ENCODE peak calls at places on chromosomes 4 and X, in five cellular contexts. X is A549, P is H1, Z is HepG2, E is K562. S is an unnamed sample.

GRCh38 chr4:74413265-74413664 is 31.7 kb upstream of the AREG start:
- DNase-seq in X (no peak), P (no peak), Z (no peak), E (no peak), S (no peak)

GRCh38 chrX:44872319-44872816 is 620 bp upstream of the KDM6A start:
- DNase-seq in X (no peak), P (no peak), Z (no peak), E (peak; percentile 49), S (peak; percentile 45)

GRCh38 chrX:103398321-103398937 is 22.1 kb downstream of the BEX3 start:
- DNase-seq in Z (peak; percentile 34), P (no peak), E (peak; percentile 61), X (peak; percentile 64), S (peak; percentile 73)

GRCh38 chrX:120269379-120270035 is 18.9 kb downstream of the ZBTB33 start:
- DNase-seq in E (no peak), X (no peak), Z (no peak), P (no peak), S (no peak)

GRCh38 chr4:138996090-138996489 is 19.5 kb upstream of the NOCT start:
- DNase-seq in Z (no peak), P (no peak), X (no peak), E (no peak), S (no peak)

GRCh38 chr4:66225539-66225938 is 555.2 kb upstream of the EPHA5 start:
- DNase-seq in X (no peak), P (no peak), Z (no peak), E (no peak), S (no peak)

GRCh38 chr4:20394471-20394870 is 142.8 kb downstream of the SLIT2 start:
- DNase-seq in X (no peak), Z (no peak), P (no peak), E (no peak), S (no peak)

GRCh38 chr4:26020083-26020668 is 106.2 kb downstream of the SMIM20 start:
- DNase-seq in P (no peak), Z (no peak), X (no peak), E (peak; percentile 2), S (no peak)

GRCh38 chr4:71333960-71334951 is 4.6 kb upstream of the SLC4A4 start:
- DNase-seq in P (no peak), Z (no peak), X (no peak), E (no peak), S (no peak)

GRCh38 chrX:131010186-131010585 is 48.0 kb upstream of the ARHGAP36 start:
- DNase-seq in P (no peak), E (no peak), X (no peak), Z (no peak), S (no peak)

GRCh38 chr4:158949094-158949493 is 153.8 kb upstream of the RAPGEF2 start:
- DNase-seq in Z (no peak), X (no peak), E (no peak), P (no peak), S (peak; percentile 82)

GRCh38 chr4:41268024-41268423 is 11.3 kb downstream of the UCHL1 start:
- DNase-seq in E (no peak), P (no peak), X (no peak), Z (no peak), S (no peak)

GRCh38 chr4:103996637-103997036 is 276.9 kb upstream of the TACR3 start:
- DNase-seq in X (peak; percentile 71), P (no peak), E (no peak), Z (peak; percentile 45), S (no peak)

GRCh38 chr4:126986828-126987227 is 645.9 kb upstream of the INTU start:
- DNase-seq in E (no peak), X (no peak), Z (no peak), P (no peak), S (no peak)

GRCh38 chrX:29419774-29420553 is 795.4 kb upstream of the MAGEB2 start:
- DNase-seq in E (no peak), P (no peak), Z (no peak), X (peak; percentile 2), S (peak; percentile 71)

GRCh38 chr4:165191814-165192499 is 15.4 kb upstream of the KLHL2 start:
- DNase-seq in X (no peak), E (no peak), P (no peak), Z (no peak), S (no peak)

GRCh38 chr4:53273726-53274125 is 92.1 kb downstream of the SCFD2 start:
- DNase-seq in X (no peak), P (no peak), E (no peak), Z (no peak), S (no peak)

DNA sequence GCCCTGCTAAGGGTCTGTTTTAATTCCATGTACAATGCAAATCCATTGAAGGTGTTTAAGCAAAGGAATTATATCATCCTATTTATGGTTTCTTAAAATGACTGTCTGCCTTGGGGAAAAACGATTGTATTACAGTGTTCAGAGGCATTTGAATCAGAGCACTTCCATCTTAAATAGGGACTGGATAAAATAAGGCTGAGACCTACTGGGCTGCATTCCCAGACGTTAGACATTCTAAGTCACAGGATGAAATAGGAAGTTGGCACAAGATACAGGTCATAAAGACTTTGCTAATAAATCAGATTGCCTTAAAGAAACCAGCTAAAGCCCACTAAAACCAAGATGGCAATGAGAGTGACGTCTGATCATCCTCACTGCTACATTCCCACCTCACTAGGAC is 1167.2 kb upstream of the PABPC4L start:
- DNase-seq in P (no peak), Z (no peak), E (no peak), X (no peak), S (no peak)
- TF ChIP-seq MAX in P (no peak), Z (no peak), E (no peak), X (no peak), S (no peak)

GRCh38 chr4:23312686-23313085 is 577.2 kb downstream of the PPARGC1A start:
- DNase-seq in Z (no peak), P (no peak), X (no peak), E (no peak), S (no peak)
- TF ChIP-seq POLR2A in Z (no peak), P (no peak), X (no peak), E (no peak), S (no peak)

DNA sequence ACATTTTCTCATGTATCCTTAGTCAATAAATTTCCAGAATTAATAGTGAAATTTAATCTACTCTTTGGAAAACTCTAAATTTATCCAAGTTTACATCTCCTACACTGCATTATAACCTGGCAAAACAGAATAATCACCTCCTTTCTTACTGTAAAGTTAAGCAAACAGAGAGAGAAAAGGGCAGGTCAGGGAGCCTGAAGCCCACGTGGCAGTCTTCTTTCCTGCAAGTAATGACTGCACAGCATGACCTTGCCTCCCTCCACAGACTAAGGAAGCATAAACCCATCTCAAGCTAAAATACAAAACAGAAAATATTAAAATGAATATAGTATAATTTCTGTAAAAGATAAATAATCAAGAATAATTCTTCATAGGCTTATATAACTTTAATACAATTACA is 1153.0 kb downstream of the C4orf33 start:
- DNase-seq in P (no peak), Z (no peak), X (no peak), E (no peak), S (no peak)
- TF ChIP-seq JUN in P (no peak), Z (no peak), X (no peak), E (no peak), S (no peak)

GRCh38 chr4:128538111-128538882 is 250.7 kb upstream of the PGRMC2 start:
- DNase-seq in X (no peak), Z (no peak), P (no peak), E (no peak), S (no peak)
- TF ChIP-seq MAX in X (no peak), Z (no peak), P (no peak), E (no peak), S (no peak)

DNA sequence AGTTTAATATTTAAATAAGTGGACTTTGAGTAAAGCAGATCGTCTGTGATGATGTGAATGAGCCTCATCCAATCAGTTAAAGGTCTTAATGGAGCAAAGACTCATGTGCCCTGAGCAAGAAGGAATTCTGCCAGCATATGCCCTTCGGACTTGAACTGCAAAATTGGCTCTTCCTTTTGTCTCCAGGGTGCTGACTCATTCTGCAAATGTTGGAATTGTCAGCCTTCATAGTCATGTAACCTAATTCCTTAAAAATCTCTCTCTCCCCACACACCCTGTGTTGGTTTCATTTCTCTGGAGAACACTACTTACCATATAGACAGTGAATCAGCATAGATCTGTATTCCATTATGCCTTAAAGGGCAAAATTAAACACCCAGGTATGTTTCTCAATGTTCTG is 609.8 kb upstream of the GALNTL6 start:
- DNase-seq in Z (no peak), E (no peak), X (peak; percentile 78), P (no peak), S (no peak)
- TF ChIP-seq POLR2A in Z (no peak), E (no peak), X (no peak), P (no peak), S (no peak)

GRCh38 chr4:93649828-93650227 is 178.7 kb upstream of the ATOH1 start:
- DNase-seq in X (no peak), Z (no peak), P (no peak), E (no peak), S (no peak)

GRCh38 chr4:93648258-93648657 is 180.3 kb upstream of the ATOH1 start:
- DNase-seq in X (no peak), E (no peak), P (no peak), Z (no peak), S (no peak)

GRCh38 chr4:93645120-93645519 is 183.4 kb upstream of the ATOH1 start:
- DNase-seq in Z (no peak), P (no peak), E (no peak), X (no peak), S (no peak)

GRCh38 chr4:93646225-93646930 is 182.2 kb upstream of the ATOH1 start:
- DNase-seq in X (peak; percentile 9), E (no peak), Z (no peak), P (no peak), S (no peak)
- TF ChIP-seq JUN in X (no peak), E (no peak), Z (no peak), P (no peak), S (no peak)

GRCh38 chrX:132590350-132591026 is 101.7 kb upstream of the MBNL3 start:
- DNase-seq in Z (peak; percentile 98), P (no peak), E (no peak), X (no peak), S (no peak)
- TF ChIP-seq MAX in Z (peak; percentile 67), P (no peak), E (no peak), X (no peak), S (no peak)

DNA sequence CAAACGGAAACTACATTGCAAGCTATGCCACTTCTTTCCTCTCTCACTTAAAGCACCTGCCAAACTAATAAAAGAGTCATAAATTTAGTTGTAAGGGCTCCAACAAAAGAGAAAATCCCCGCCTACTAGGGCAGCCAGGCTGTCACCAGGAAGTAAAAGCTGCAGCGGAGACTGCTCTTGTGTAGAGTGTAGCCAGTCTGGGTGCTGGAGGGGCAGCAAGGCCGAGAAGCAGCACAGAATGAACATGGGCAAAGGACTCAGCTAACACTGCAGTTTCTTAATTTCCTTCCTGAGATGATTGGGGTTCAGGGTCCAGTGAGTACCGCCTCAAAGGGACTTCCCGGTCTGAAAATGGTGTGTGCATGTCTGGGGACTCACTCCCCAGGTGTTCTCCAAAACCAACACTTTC is 89.4 kb upstream of the MAML3 start:
- DNase-seq in X (no peak), E (no peak), Z (no peak), P (no peak), S (peak; percentile 68)
- TF ChIP-seq POLR2A in X (no peak), E (no peak), Z (no peak), P (no peak), S (no peak)

S was measured in endothelial cell of umbilical vein.